ENCODE peak calls at places on chromosome 3, in four cellular contexts. S is GM12878, J is HepG2, R is K562. Z is an unnamed sample.

GRCh38 chr3:110697961-110698360 is 373.7 kb upstream of the NECTIN3 start:
- DNase-seq in S (no peak), J (no peak), R (no peak), Z (no peak)

GRCh38 chr3:4270726-4271125 is 32.4 kb upstream of the SETMAR start:
- DNase-seq in S (no peak), J (no peak), R (no peak), Z (no peak)

GRCh38 chr3:25820372-25820771 is 30.5 kb downstream of the OXSM start:
- DNase-seq in S (no peak), J (no peak), R (peak), Z (no peak)

GRCh38 chr3:194367992-194368841 is 1.3 kb downstream of the LRRC15 start:
- DNase-seq in S (no peak), J (no peak), R (no peak), Z (no peak)

GRCh38 chr3:127102587-127102986 is 90.3 kb upstream of the PRR23E start:
- DNase-seq in S (no peak), J (no peak), R (no peak), Z (no peak)

GRCh38 chr3:98893740-98894139 is 7.8 kb downstream of the DCBLD2 start:
- DNase-seq in S (no peak), J (no peak), R (peak), Z (no peak)

GRCh38 chr3:102745881-102746280 is 311.1 kb downstream of the ZPLD1 start:
- DNase-seq in S (no peak), J (no peak), R (no peak), Z (peak)

GRCh38 chr3:11774296-11774877 is 72.3 kb downstream of the TAMM41 start:
- DNase-seq in S (no peak), J (peak), R (peak), Z (peak)

GRCh38 chr3:186318135-186318534 is 43.9 kb downstream of the DGKG start:
- DNase-seq in S (no peak), J (peak), R (no peak), Z (no peak)

GRCh38 chr3:124315215-124316033 is 323.5 kb upstream of the ROPN1 start:
- DNase-seq in S (no peak), J (no peak), R (no peak), Z (peak)

GRCh38 chr3:41710646-41711388 is 251.1 kb downstream of the ULK4 start:
- DNase-seq in S (no peak), J (no peak), R (no peak), Z (peak)

GRCh38 chr3:127177226-127177625 is 15.7 kb upstream of the PRR23E start:
- DNase-seq in S (no peak), J (peak), R (peak), Z (no peak)

GRCh38 chr3:71131385-71131871 is 452.1 kb downstream of the FOXP1 start:
- DNase-seq in S (no peak), J (no peak), R (no peak), Z (no peak)

GRCh38 chr3:52036222-52036694 is 20.1 kb downstream of the DUSP7 start:
- DNase-seq in S (peak), J (no peak), R (no peak), Z (no peak)

GRCh38 chr3:10552631-10552943 is 47.2 kb upstream of the ATP2B2 start:
- DNase-seq in S (no peak), J (no peak), R (no peak), Z (no peak)

DNA sequence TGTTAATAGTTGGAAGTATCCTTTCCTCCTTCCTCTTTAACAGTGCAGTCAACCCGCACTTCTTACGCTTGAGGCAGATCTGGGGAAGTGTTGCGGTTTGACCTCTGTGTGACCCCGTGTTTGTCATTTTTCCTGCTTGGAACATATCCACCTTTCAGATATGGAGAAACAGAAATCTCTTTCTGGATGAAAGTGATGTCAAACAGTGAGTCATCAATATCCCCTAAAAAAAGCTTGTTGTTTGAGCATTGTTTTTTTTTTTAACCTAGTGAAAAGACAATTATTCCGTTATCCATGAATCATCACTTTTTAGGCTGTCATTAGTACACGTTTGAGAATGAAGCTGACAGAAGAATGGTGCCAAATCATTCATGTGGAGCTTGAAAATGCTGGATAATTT is 293.7 kb downstream of the ARPP21 start:
- DNase-seq in S (no peak), J (peak), R (peak), Z (peak)
- TF ChIP-seq CHD4 in S (no peak), J (no peak), R (no peak), Z (no peak)

DNA sequence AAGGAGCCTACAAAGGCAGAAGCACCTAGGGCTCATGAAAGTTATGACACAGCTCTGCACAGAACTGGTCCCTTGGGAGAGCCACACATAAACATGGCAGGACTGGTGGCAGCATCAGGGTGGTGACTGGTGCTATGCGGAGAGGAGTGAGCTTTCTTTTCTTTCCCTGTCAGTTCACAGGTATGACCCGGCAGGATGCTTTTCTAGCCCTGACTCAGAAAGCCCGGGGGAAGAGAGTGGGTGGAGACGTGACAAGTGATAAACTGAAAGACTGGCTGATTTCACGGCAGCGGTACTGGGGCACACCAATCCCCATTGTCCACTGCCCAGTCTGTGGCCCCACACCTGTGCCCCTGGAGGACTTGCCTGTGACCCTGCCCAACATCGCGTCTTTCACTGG is 103.0 kb downstream of the LARS2 start:
- DNase-seq in S (no peak), J (no peak), R (no peak), Z (no peak)
- TF ChIP-seq CHD4 in S (no peak), J (no peak), R (no peak), Z (no peak)

GRCh38 chr3:136750209-136750921 is 1.8 kb downstream of the STAG1 start:
- DNase-seq in S (no peak), J (peak), R (peak), Z (peak)

GRCh38 chr3:136752046-136752326 is 192 bp downstream of the STAG1 start:
- DNase-seq in S (no peak), J (no peak), R (no peak), Z (no peak)

GRCh38 chr3:136750922-136751258 is 1.3 kb downstream of the STAG1 start:
- DNase-seq in S (no peak), J (no peak), R (no peak), Z (no peak)

GRCh38 chr3:136752327-136753111 is at the start of gene STAG1:
- DNase-seq in S (peak), J (peak), R (peak), Z (peak)

DNA sequence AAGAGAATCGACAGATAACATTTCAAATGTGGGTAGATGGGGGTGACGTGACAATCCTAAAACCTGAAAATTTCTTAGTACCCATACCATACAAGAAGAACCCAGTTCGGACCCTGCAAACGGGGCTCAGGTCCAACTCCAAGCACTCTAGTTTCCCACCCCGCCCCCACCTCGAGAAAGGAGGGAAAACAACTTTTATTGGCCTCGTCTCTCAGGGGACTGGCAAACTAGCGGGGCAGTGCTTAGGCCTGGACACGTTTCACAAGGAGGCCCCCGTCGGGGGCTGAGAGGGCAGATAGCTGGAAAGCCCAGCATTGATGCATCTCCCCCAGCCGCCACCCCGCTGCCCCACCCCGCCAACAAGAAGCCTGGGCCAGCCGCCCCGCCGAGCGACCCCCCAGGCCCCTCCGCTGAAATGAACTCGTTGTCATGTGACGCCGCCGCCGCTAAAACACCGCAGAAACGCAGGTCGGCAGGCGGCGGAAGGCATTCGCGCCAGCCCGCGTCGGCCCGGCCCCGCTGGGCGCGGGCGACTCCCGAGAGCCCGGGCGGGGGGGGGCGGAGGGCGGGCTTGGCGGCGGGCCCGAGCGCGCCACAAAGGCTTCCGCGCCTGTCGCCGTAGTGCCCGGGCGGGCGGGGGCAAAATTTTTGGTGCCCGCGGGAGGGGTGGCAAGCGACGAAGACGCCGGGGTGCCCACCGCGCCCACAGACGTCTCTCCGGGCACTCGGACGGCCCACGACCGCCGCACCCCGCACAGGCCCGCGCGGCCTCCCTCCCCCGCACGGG is 726 bp downstream of the STAG1 start:
- DNase-seq in S (no peak), J (peak), R (peak), Z (peak)
- TF ChIP-seq CHD4 in S (no peak), J (no peak), R (no peak), Z (no peak)

GRCh38 chr3:17094551-17094950 is 209.8 kb downstream of the PLCL2 start:
- DNase-seq in S (no peak), J (no peak), R (no peak), Z (no peak)
- TF ChIP-seq CHD4 in S (no peak), J (no peak), R (no peak), Z (no peak)

GRCh38 chr3:29513236-29513635 is 232.4 kb downstream of the RBMS3 start:
- DNase-seq in S (no peak), J (no peak), R (no peak), Z (no peak)
- TF ChIP-seq CHD4 in S (no peak), J (no peak), R (no peak), Z (no peak)